ENCODE peak calls at places on chromosomes 3 and 15, in seven cellular contexts. K is epithelial cell of proximal tubule, N is neural progenitor cell, H is fibroblast of villous mesenchyme, P is WERI-Rb-1, X is GM23338, W is esophagus squamous epithelium. L is an unnamed sample.
A peak's percentile ranks its signal among the peaks of the same experiment; 100 is the strongest.

GRCh38 chr15:35925634-35926380 is 379.8 kb upstream of the DPH6 start:
- DNase-seq in W (no peak), H (peak; percentile 11), N (no peak), P (no peak), K (no peak), X (no peak), L (no peak)

GRCh38 chr3:149319750-149320149 is 13.7 kb downstream of the TM4SF18 start:
- DNase-seq in K (no peak), X (no peak), P (no peak), W (no peak), H (no peak), N (no peak), L (no peak)

GRCh38 chr3:54146383-54147239 is 24.3 kb downstream of the CACNA2D3 start:
- DNase-seq in P (peak; percentile 84), H (peak; percentile 2), N (peak; percentile 85), X (peak; percentile 84), W (no peak), K (no peak), L (peak; percentile 88)

GRCh38 chr15:100170280-100170654 is 171.5 kb downstream of the ADAMTS17 start:
- DNase-seq in H (no peak), K (no peak), P (no peak), N (no peak), X (no peak), W (no peak), L (peak; percentile 25)

GRCh38 chr15:63915888-63916731 is 82.4 kb upstream of the HERC1 start:
- DNase-seq in H (peak; percentile 12), X (peak; percentile 87), W (no peak), K (no peak), N (peak; percentile 78), P (no peak), L (peak; percentile 89)

GRCh38 chr15:80404057-80404718 is at the start of gene ARNT2:
- DNase-seq in N (peak; percentile 84), W (no peak), H (no peak), X (peak; percentile 74), K (no peak), P (peak; percentile 71), L (peak; percentile 80)

GRCh38 chr3:138381413-138381901 is 33.1 kb downstream of the MRAS start:
- DNase-seq in H (peak; percentile 34), K (no peak), P (no peak), W (no peak), N (no peak), X (no peak), L (no peak)

GRCh38 chr15:55277116-55277564 is 12.5 kb downstream of the RAB27A start:
- DNase-seq in P (no peak), X (no peak), N (no peak), K (no peak), H (peak; percentile 97), W (no peak), L (no peak)

GRCh38 chr3:49523756-49524747 is 30.2 kb upstream of the BSN start:
- DNase-seq in X (no peak), K (no peak), N (no peak), P (no peak), W (no peak), H (no peak), L (no peak)

GRCh38 chr3:197445886-197446631 is 109.7 kb downstream of the BDH1 start:
- DNase-seq in K (no peak), H (no peak), W (no peak), N (peak; percentile 64), X (no peak), P (no peak), L (no peak)

GRCh38 chr15:40511472-40512133 is 40.8 kb downstream of the CHST14 start:
- DNase-seq in N (peak; percentile 73), P (no peak), X (peak; percentile 87), K (no peak), H (peak; percentile 58), W (no peak), L (peak; percentile 93)

GRCh38 chr3:177427540-177427939 is 230.3 kb upstream of the TBL1XR1 start:
- DNase-seq in N (no peak), W (no peak), K (no peak), X (no peak), H (no peak), P (no peak), L (no peak)

GRCh38 chr3:33975463-33975862 is 177.0 kb downstream of the PDCD6IP start:
- DNase-seq in W (no peak), H (peak; percentile 2), P (no peak), K (no peak), N (no peak), X (no peak), L (no peak)

GRCh38 chr15:69805248-69805953 is 292.3 kb downstream of the TLE3 start:
- DNase-seq in X (no peak), H (no peak), N (no peak), W (no peak), K (no peak), P (no peak), L (no peak)

GRCh38 chr15:75801859-75802593 is 41.2 kb upstream of the UBE2Q2 start:
- DNase-seq in X (peak; percentile 92), K (no peak), W (no peak), P (peak; percentile 82), H (peak; percentile 71), N (peak; percentile 92), L (peak; percentile 95)

GRCh38 chr15:25481208-25481862 is 42.5 kb upstream of the UBE3A start:
- DNase-seq in X (peak; percentile 74), P (peak; percentile 31), N (peak; percentile 85), K (no peak), W (no peak), H (no peak), L (peak; percentile 86)

GRCh38 chr3:82080261-82080660 is 318.8 kb upstream of the GBE1 start:
- DNase-seq in N (no peak), W (no peak), X (no peak), H (no peak), P (no peak), K (no peak), L (no peak)

DNA sequence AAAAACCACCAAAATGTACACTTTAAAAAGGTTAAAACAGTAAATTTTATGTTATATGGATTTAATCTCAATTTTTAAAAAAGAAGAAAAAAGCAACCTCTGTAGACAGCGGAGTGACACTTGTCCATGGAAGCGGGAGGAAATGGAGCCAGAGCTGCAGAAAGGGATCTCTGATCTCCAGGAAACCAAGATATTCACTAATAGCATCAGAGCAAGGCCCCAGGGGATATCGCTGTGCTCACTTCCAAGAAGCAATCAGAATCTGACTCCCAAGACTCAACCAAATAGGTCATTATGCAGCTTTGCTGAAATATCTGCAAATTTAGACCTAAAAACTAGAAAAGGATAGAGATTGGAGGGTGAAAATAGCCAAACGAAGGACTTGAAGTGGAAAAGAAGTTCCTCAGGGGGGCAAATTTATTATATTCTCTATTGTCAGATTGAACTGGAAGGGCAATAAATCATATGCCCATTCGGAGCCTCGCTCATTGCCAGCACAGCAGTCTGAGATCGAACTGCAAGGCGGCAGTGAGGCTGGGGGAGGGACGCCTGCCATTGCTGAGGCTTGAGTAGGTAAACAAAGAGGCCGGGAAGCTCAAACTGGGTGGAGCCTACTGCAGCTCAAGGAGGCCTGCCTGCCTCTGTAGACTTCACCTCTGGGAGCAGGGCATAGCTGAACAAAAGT is 62.0 kb upstream of the ATP2C1 start:
- DNase-seq in P (no peak), N (no peak), K (no peak), H (no peak), X (no peak), W (no peak), L (no peak)
- H3K4me3 ChIP-seq in P (no peak overlapping the region), N (no peak overlapping the region), K (no peak overlapping the region), H (no peak overlapping the region), X (peak overlapping the region; percentile 5), W (no peak overlapping the region), L (no peak overlapping the region)

DNA sequence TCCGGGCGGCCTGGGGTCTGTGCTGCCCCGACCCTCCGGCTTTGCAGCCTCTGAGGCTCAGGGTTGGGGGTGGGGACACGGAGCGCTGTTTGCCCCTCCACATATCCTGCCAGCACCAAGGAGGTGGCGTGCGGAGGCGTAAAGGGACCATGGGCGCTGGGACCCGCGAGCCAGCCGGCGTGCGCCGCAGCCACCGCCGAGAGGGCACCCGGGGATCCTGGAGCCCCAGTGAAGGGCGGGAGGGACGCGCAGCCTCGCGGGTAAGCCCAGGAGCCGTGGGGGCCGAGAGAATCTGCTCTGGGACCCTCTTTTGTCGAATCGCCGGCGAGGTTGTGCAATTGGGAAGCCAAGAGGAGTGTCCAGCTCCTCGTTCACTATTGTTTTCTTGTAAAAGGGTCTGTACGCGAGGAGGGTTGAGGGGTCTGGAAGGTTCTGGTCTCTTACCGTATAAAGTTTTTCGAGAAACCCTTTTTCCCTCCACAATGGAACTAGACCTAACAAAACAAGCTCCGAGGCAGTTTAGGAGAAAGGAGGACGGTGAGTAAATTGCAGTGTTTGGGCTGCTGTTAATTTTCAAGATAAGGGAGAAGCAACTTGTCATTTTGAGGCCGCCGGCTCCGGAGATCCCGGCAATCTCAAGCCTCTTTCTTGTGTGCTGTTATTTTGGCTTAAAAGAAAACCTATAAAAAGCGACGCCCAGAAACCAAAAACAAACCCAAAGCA is 29.9 kb upstream of the ST3GAL6 start:
- DNase-seq in K (no peak), P (peak; percentile 30), W (no peak), N (peak; percentile 67), X (no peak), H (peak; percentile 75), L (no peak)
- H3K4me3 ChIP-seq in K (peak overlapping the region; percentile 87), P (peak overlapping the region; percentile 69), W (peak overlapping the region; percentile 81), N (peak overlapping the region; percentile 69), X (peak overlapping the region; percentile 63), H (peak overlapping the region; percentile 68), L (peak overlapping the region; percentile 89)

GRCh38 chr3:129001101-129001816 is at the start of gene EFCC1:
- DNase-seq in W (no peak), N (peak; percentile 92), P (no peak), K (no peak), X (peak; percentile 83), H (peak; percentile 26), L (peak; percentile 86)

GRCh38 chr3:128999104-128999503 is 2.0 kb upstream of the EFCC1 start:
- DNase-seq in K (no peak), X (no peak), P (no peak), H (no peak), W (no peak), N (peak; percentile 60), L (peak; percentile 65)

GRCh38 chr3:129001817-129002572 is 891 bp downstream of the EFCC1 start:
- DNase-seq in X (peak; percentile 73), H (no peak), P (no peak), W (no peak), K (no peak), N (peak; percentile 83), L (peak; percentile 75)

GRCh38 chr3:129002573-129003569 is 1.8 kb downstream of the EFCC1 start:
- DNase-seq in H (no peak), N (no peak), K (no peak), W (no peak), P (no peak), X (no peak), L (peak; percentile 67)

GRCh38 chr3:129000742-129001100 is 383 bp upstream of the EFCC1 start:
- DNase-seq in W (no peak), H (no peak), K (no peak), P (no peak), N (peak; percentile 46), X (peak; percentile 61), L (peak; percentile 80)
- H3K4me3 ChIP-seq in W (peak overlapping the region; percentile 56), H (peak overlapping the region; percentile 47), K (no peak overlapping the region), P (no peak overlapping the region), N (peak overlapping the region; percentile 84), X (peak overlapping the region; percentile 74), L (peak overlapping the region; percentile 73)

DNA sequence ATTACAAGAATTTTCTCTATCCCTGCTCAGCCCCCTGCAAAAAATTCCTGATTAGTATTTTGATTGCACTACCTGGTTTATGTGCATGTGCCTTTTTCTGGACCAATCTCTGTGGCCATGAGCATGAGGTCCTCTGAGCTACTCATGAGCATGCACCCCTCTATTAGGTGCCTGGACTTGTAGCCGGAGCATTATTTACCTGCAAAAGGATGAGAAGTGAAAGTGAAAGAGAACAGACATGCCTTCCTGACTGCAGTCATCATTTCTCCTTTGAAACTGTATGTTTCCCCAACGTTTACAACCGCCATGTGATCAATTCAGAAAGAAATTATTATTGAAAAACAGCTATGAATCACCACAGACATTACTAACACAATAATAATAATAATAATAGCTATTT is 1008.8 kb downstream of the ROBO2 start:
- DNase-seq in W (no peak), K (no peak), H (peak; percentile 8), P (no peak), N (no peak), X (no peak), L (no peak)
- H3K4me3 ChIP-seq in W (no peak overlapping the region), K (no peak overlapping the region), H (no peak overlapping the region), P (no peak overlapping the region), N (no peak overlapping the region), X (no peak overlapping the region), L (no peak overlapping the region)